ENCODE peak calls at places on chromosomes 3 and 15, in six cellular contexts. One of them, this sample, is unnamed.

GRCh38 chr3:23743141-23743784 is 62.5 kb upstream of the UBE2E1 start:
- DNase-seq in astrocyte of the spinal cord: no peak
- DNase-seq in HCT116: no peak
- DNase-seq in bronchial epithelial cell: no peak
- DNase-seq in AG10803: no peak
- DNase-seq in upper lobe of right lung: no peak
- DNase-seq in this sample: no peak

GRCh38 chr3:126618021-126618420 is 36.9 kb downstream of the TXNRD3 start:
- DNase-seq in astrocyte of the spinal cord: peak
- DNase-seq in HCT116: no peak
- DNase-seq in bronchial epithelial cell: no peak
- DNase-seq in AG10803: peak
- DNase-seq in upper lobe of right lung: no peak
- DNase-seq in this sample: no peak

GRCh38 chr15:30953183-30953582 is 38.2 kb downstream of the MTMR10 start:
- DNase-seq in astrocyte of the spinal cord: no peak
- DNase-seq in HCT116: no peak
- DNase-seq in bronchial epithelial cell: no peak
- DNase-seq in AG10803: no peak
- DNase-seq in upper lobe of right lung: no peak
- DNase-seq in this sample: no peak

GRCh38 chr3:97958396-97958795 is 13.8 kb downstream of the RIOX2 start:
- DNase-seq in astrocyte of the spinal cord: no peak
- DNase-seq in HCT116: no peak
- DNase-seq in bronchial epithelial cell: no peak
- DNase-seq in AG10803: peak
- DNase-seq in upper lobe of right lung: no peak
- DNase-seq in this sample: peak

GRCh38 chr3:111595239-111595638 is at the start of gene ZBED2:
- DNase-seq in astrocyte of the spinal cord: no peak
- DNase-seq in HCT116: no peak
- DNase-seq in bronchial epithelial cell: peak
- DNase-seq in AG10803: no peak
- DNase-seq in upper lobe of right lung: no peak
- DNase-seq in this sample: no peak

GRCh38 chr3:120102232-120102631 is 8.0 kb upstream of the GSK3B start:
- DNase-seq in astrocyte of the spinal cord: no peak
- DNase-seq in HCT116: no peak
- DNase-seq in bronchial epithelial cell: no peak
- DNase-seq in AG10803: no peak
- DNase-seq in upper lobe of right lung: no peak
- DNase-seq in this sample: no peak

GRCh38 chr3:70358978-70359580 is 46.6 kb upstream of the MDFIC2 start:
- DNase-seq in astrocyte of the spinal cord: peak
- DNase-seq in HCT116: peak
- DNase-seq in bronchial epithelial cell: peak
- DNase-seq in AG10803: peak
- DNase-seq in upper lobe of right lung: no peak
- DNase-seq in this sample: peak

GRCh38 chr15:90106522-90107117 is 4.4 kb upstream of the IDH2 start:
- DNase-seq in astrocyte of the spinal cord: peak
- DNase-seq in HCT116: no peak
- DNase-seq in bronchial epithelial cell: peak
- DNase-seq in AG10803: peak
- DNase-seq in upper lobe of right lung: no peak
- DNase-seq in this sample: peak

GRCh38 chr3:141764946-141765345 is 1.7 kb downstream of the GRK7 start:
- DNase-seq in astrocyte of the spinal cord: no peak
- DNase-seq in HCT116: no peak
- DNase-seq in bronchial epithelial cell: no peak
- DNase-seq in AG10803: no peak
- DNase-seq in upper lobe of right lung: no peak
- DNase-seq in this sample: peak

GRCh38 chr3:151345854-151346253 is 16.5 kb upstream of the P2RY13 start:
- DNase-seq in astrocyte of the spinal cord: peak
- DNase-seq in HCT116: no peak
- DNase-seq in bronchial epithelial cell: no peak
- DNase-seq in AG10803: peak
- DNase-seq in upper lobe of right lung: no peak
- DNase-seq in this sample: peak
- H3K4me3 ChIP-seq in astrocyte of the spinal cord: no peak
- H3K4me3 ChIP-seq in HCT116: no peak
- H3K4me3 ChIP-seq in bronchial epithelial cell: no peak
- H3K4me3 ChIP-seq in AG10803: peak
- H3K4me3 ChIP-seq in upper lobe of right lung: peak
- H3K4me3 ChIP-seq in this sample: no peak

GRCh38 chr3:125154110-125154509 is 58.4 kb downstream of the SLC12A8 start:
- DNase-seq in astrocyte of the spinal cord: no peak
- DNase-seq in HCT116: no peak
- DNase-seq in bronchial epithelial cell: no peak
- DNase-seq in AG10803: no peak
- DNase-seq in upper lobe of right lung: no peak
- DNase-seq in this sample: no peak
- H3K4me3 ChIP-seq in astrocyte of the spinal cord: no peak
- H3K4me3 ChIP-seq in HCT116: no peak
- H3K4me3 ChIP-seq in bronchial epithelial cell: no peak
- H3K4me3 ChIP-seq in AG10803: no peak
- H3K4me3 ChIP-seq in upper lobe of right lung: no peak
- H3K4me3 ChIP-seq in this sample: no peak

DNA sequence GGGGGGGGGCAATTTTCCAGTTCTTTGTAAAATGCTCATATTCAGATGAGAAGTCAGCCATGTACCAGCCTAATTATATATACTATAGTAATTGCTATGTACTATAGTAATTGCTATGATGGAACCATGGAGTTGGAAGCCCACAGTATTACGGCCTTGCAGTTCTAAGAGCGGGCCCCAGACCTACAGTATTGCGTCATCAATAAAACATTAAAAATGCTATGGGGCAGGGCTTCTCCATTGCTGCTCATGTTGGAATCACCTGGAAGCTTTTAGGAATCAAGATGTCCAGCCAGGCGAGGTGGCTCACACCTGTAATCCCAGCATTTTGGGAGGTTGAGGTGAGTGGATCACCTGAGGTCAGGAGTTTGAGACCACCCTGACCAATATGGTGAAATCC is 443.7 kb upstream of the GRM7 start:
- DNase-seq in astrocyte of the spinal cord: no peak
- DNase-seq in HCT116: no peak
- DNase-seq in bronchial epithelial cell: no peak
- DNase-seq in AG10803: no peak
- DNase-seq in upper lobe of right lung: no peak
- DNase-seq in this sample: no peak
- H3K4me3 ChIP-seq in astrocyte of the spinal cord: no peak
- H3K4me3 ChIP-seq in HCT116: no peak
- H3K4me3 ChIP-seq in bronchial epithelial cell: no peak
- H3K4me3 ChIP-seq in AG10803: no peak
- H3K4me3 ChIP-seq in upper lobe of right lung: no peak
- H3K4me3 ChIP-seq in this sample: no peak

DNA sequence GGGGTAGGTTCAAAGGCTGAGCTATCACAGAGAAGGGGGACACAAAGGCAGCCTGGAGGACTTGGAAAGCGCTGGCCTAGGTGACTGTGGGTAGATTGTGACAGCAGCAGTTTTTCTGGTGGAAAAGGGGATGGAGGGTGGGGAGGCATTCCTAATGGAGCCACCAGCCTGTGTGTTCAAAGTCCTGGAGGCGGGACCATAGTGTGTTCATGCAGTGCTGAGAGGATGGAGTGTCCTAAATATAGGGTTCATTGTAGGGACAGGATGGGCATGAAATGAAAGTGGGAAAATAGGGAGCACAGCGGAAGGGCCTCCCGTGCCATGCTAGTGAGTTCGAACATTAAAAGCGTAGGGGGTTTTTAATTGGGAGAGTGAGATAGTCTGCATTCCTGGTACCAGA is 51.4 kb upstream of the POLR2M start:
- DNase-seq in astrocyte of the spinal cord: no peak
- DNase-seq in HCT116: no peak
- DNase-seq in bronchial epithelial cell: no peak
- DNase-seq in AG10803: no peak
- DNase-seq in upper lobe of right lung: no peak
- DNase-seq in this sample: no peak
- H3K4me3 ChIP-seq in astrocyte of the spinal cord: no peak
- H3K4me3 ChIP-seq in HCT116: no peak
- H3K4me3 ChIP-seq in bronchial epithelial cell: no peak
- H3K4me3 ChIP-seq in AG10803: no peak
- H3K4me3 ChIP-seq in upper lobe of right lung: no peak
- H3K4me3 ChIP-seq in this sample: no peak